ENCODE peak calls at places on chromosomes 2 and 18, in four cellular contexts. One of them, this sample, is unnamed.

GRCh38 chr18:56747032-56747658 is 96.0 kb downstream of the WDR7 start:
- DNase-seq in left cardiac atrium: no peak
- DNase-seq in NCI-H446: no peak
- DNase-seq in GM12878: no peak
- DNase-seq in this sample: no peak

GRCh38 chr2:44817673-44818335 is 123.7 kb upstream of the SIX3 start:
- DNase-seq in GM12878: no peak
- DNase-seq in NCI-H446: no peak
- DNase-seq in left cardiac atrium: no peak
- DNase-seq in this sample: no peak

GRCh38 chr2:197079832-197080555 is 153.5 kb upstream of the PGAP1 start:
- DNase-seq in NCI-H446: peak
- DNase-seq in left cardiac atrium: no peak
- DNase-seq in GM12878: no peak
- DNase-seq in this sample: no peak

GRCh38 chr2:101974663-101975062 is 17.1 kb upstream of the IL1R2 start:
- DNase-seq in GM12878: no peak
- DNase-seq in left cardiac atrium: no peak
- DNase-seq in NCI-H446: no peak
- DNase-seq in this sample: no peak

GRCh38 chr2:232315923-232316299 is 62.6 kb upstream of the ALPP start:
- DNase-seq in GM12878: no peak
- DNase-seq in NCI-H446: no peak
- DNase-seq in left cardiac atrium: no peak
- DNase-seq in this sample: no peak

GRCh38 chr2:45256867-45257641 is 247.8 kb upstream of the SIX2 start:
- DNase-seq in left cardiac atrium: no peak
- DNase-seq in NCI-H446: no peak
- DNase-seq in GM12878: no peak
- DNase-seq in this sample: no peak

GRCh38 chr2:202038471-202039277 is 5.0 kb downstream of the FZD7 start:
- DNase-seq in NCI-H446: no peak
- DNase-seq in left cardiac atrium: no peak
- DNase-seq in GM12878: no peak
- DNase-seq in this sample: no peak

GRCh38 chr18:35603528-35603927 is 22.0 kb downstream of the GALNT1 start:
- DNase-seq in GM12878: no peak
- DNase-seq in NCI-H446: no peak
- DNase-seq in left cardiac atrium: no peak
- DNase-seq in this sample: no peak

GRCh38 chr2:142130111-142131015 is 453 bp downstream of the LRP1B start:
- DNase-seq in GM12878: no peak
- DNase-seq in NCI-H446: peak
- DNase-seq in left cardiac atrium: peak
- DNase-seq in this sample: peak

GRCh38 chr18:44599409-44599808 is 81.3 kb upstream of the SETBP1 start:
- DNase-seq in GM12878: no peak
- DNase-seq in left cardiac atrium: peak
- DNase-seq in NCI-H446: peak
- DNase-seq in this sample: peak

GRCh38 chr2:134491022-134491421 is 227.8 kb downstream of the TMEM163 start:
- DNase-seq in NCI-H446: no peak
- DNase-seq in left cardiac atrium: no peak
- DNase-seq in GM12878: no peak
- DNase-seq in this sample: no peak